ENCODE peak calls at places on chromosomes 16 and 17, in eight cellular contexts. O, T, X, F, W, P, D and R are unnamed samples. For H3K27me3, the result is how much of the 10 kb centered on the place peaks cover.

GRCh38 chr17:43381204-43381603 is 17.6 kb upstream of the ARL4D start:
- DNase-seq in O (no peak), T (no peak), X (no peak), F (no peak), W (no peak), P (no peak), D (no peak), R (no peak)

GRCh38 chr17:57551321-57552079 is 193.6 kb downstream of the CCDC182 start:
- DNase-seq in O (no peak), T (no peak), X (no peak), F (no peak), W (no peak), P (no peak), D (no peak), R (no peak)

GRCh38 chr17:65366102-65366844 is 195.2 kb downstream of the AXIN2 start:
- DNase-seq in O (no peak), T (no peak), X (no peak), F (no peak), W (no peak), P (no peak), D (no peak), R (no peak)

GRCh38 chr17:323721-324139 is 28.9 kb downstream of the RPH3AL start:
- DNase-seq in O (no peak), T (no peak), X (no peak), F (no peak), W (no peak), P (no peak), D (peak), R (no peak)

GRCh38 chr17:39872700-39873099 is 4.7 kb downstream of the ZPBP2 start:
- DNase-seq in O (peak), T (no peak), X (no peak), F (no peak), W (no peak), P (no peak), D (no peak), R (no peak)

GRCh38 chr16:4053663-4054479 is 62.4 kb downstream of the ADCY9 start:
- DNase-seq in O (peak), T (no peak), X (peak), F (peak), W (no peak), P (peak), D (no peak), R (no peak)

GRCh38 chr16:81997738-81998137 is 13.5 kb downstream of the SDR42E1 start:
- DNase-seq in O (peak), T (no peak), X (no peak), F (no peak), W (no peak), P (no peak), D (no peak), R (peak)

GRCh38 chr16:70433456-70434103 is 5.3 kb downstream of the ST3GAL2 start:
- DNase-seq in O (peak), T (no peak), X (no peak), F (peak), W (no peak), P (no peak), D (no peak), R (no peak)

GRCh38 chr17:77264617-77265230 is 124.0 kb downstream of the SEC14L1 start:
- DNase-seq in O (no peak), T (no peak), X (no peak), F (no peak), W (no peak), P (no peak), D (no peak), R (no peak)

GRCh38 chr16:57479043-57479421 is 7.3 kb downstream of the DOK4 start:
- DNase-seq in O (no peak), T (no peak), X (no peak), F (no peak), W (no peak), P (no peak), D (peak), R (no peak)

GRCh38 chr16:70634861-70635260 is 11.5 kb upstream of the IL34 start:
- DNase-seq in O (peak), T (no peak), X (no peak), F (no peak), W (no peak), P (no peak), D (no peak), R (no peak)

GRCh38 chr17:45093444-45094110 is 32.5 kb downstream of the NMT1 start:
- DNase-seq in O (no peak), T (no peak), X (no peak), F (peak), W (no peak), P (peak), D (no peak), R (no peak)

GRCh38 chr17:22517716-22518115 is 825.4 kb downstream of the KCNJ18 start:
- DNase-seq in O (no peak), T (no peak), X (no peak), F (no peak), W (no peak), P (no peak), D (no peak), R (no peak)

GRCh38 chr17:9279911-9280310 is 258.6 kb downstream of the NTN1 start:
- DNase-seq in O (no peak), T (no peak), X (no peak), F (no peak), W (no peak), P (no peak), D (no peak), R (no peak)

GRCh38 chr17:69539781-69540319 is 125.4 kb downstream of the MAP2K6 start:
- DNase-seq in O (peak), T (no peak), X (no peak), F (no peak), W (no peak), P (no peak), D (no peak), R (no peak)

GRCh38 chr17:44598932-44599297 is 41.6 kb downstream of the FZD2 start:
- DNase-seq in O (no peak), T (no peak), X (no peak), F (no peak), W (no peak), P (no peak), D (no peak), R (no peak)

GRCh38 chr17:32803544-32803943 is 73.4 kb downstream of the MYO1D start:
- DNase-seq in O (no peak), T (no peak), X (no peak), F (no peak), W (no peak), P (no peak), D (no peak), R (no peak)

GRCh38 chr16:87322833-87323726 is 5.9 kb upstream of the C16orf95 start:
- DNase-seq in O (no peak), T (no peak), X (no peak), F (no peak), W (no peak), P (no peak), D (no peak), R (no peak)
- H3K27me3 ChIP-seq in O (under half), T (under half), X (under half), F (under half), W (under half), P (under half), D (under half), R (under half)

DNA sequence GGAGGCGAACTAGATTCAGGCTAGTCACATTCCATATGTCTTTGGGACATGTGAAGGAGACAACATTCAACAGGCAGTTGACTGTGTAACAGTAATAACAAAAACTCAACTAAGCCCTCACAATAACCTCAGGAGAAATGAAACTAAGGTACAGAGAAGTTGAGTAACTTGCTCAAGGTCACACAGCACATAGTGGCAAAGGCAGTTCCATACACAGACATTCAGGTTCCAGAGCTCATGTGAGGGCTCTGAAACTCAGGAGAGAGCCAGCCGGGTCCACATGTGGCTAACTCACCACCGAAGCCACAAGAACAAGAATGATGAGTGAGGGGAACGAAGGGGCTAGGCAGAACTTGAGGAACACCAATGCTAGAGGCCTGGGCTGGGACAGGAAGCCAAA is 46.3 kb upstream of the CCL1 start:
- DNase-seq in O (no peak), T (no peak), X (no peak), F (no peak), W (no peak), P (no peak), D (no peak), R (no peak)
- H3K27me3 ChIP-seq in O (under half), T (under half), X (under half), F (half or more), W (under half), P (under half), D (under half), R (under half)

GRCh38 chr17:6109541-6109940 is 39.4 kb downstream of the WSCD1 start:
- DNase-seq in O (no peak), T (no peak), X (no peak), F (no peak), W (no peak), P (no peak), D (no peak), R (no peak)
- H3K27me3 ChIP-seq in O (under half), T (under half), X (under half), F (under half), W (under half), P (under half), D (under half), R (under half)

GRCh38 chr16:10371592-10371991 is 14.3 kb upstream of the ATF7IP2 start:
- DNase-seq in O (no peak), T (no peak), X (no peak), F (no peak), W (no peak), P (no peak), D (no peak), R (no peak)
- H3K27me3 ChIP-seq in O (under half), T (under half), X (under half), F (under half), W (under half), P (under half), D (under half), R (under half)

DNA sequence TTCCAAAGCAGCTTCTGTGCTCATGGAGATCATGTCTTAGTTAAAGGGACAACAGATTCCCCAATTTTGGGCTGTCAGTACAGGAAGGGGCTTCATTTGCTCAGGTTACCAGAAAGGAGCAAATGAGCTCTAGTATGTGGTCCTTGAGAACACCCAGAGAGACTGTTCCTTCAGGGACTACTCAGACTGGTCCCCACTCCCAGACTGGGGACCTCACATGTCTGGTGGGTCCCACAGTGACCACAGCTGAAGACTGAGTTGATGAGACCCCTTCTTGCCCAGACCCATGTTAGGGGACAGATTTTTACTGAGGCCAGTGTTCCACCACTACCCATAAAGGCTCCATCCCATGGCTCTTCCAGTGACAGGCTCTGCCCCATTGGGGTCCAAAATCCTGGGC is 1695.2 kb downstream of the TP53TG3F start:
- DNase-seq in O (no peak), T (no peak), X (no peak), F (no peak), W (no peak), P (no peak), D (no peak), R (no peak)
- H3K27me3 ChIP-seq in O (under half), T (under half), X (under half), F (under half), W (under half), P (under half), D (under half), R (under half)

GRCh38 chr17:79591695-79592094 is 19.2 kb downstream of the RBFOX3 start:
- DNase-seq in O (no peak), T (no peak), X (no peak), F (no peak), W (no peak), P (no peak), D (no peak), R (no peak)

GRCh38 chr17:79593636-79594035 is 17.2 kb downstream of the RBFOX3 start:
- DNase-seq in O (no peak), T (no peak), X (no peak), F (no peak), W (no peak), P (no peak), D (no peak), R (no peak)

GRCh38 chr17:79591014-79591590 is 19.7 kb downstream of the RBFOX3 start:
- DNase-seq in O (no peak), T (no peak), X (no peak), F (no peak), W (no peak), P (no peak), D (no peak), R (no peak)

GRCh38 chr17:79592198-79592597 is 18.7 kb downstream of the RBFOX3 start:
- DNase-seq in O (no peak), T (no peak), X (no peak), F (no peak), W (no peak), P (no peak), D (no peak), R (no peak)

GRCh38 chr17:79592641-79593040 is 18.2 kb downstream of the RBFOX3 start:
- DNase-seq in O (no peak), T (no peak), X (no peak), F (no peak), W (no peak), P (no peak), D (no peak), R (no peak)
- H3K27me3 ChIP-seq in O (under half), T (under half), X (under half), F (half or more), W (under half), P (under half), D (under half), R (under half)

GRCh38 chr17:48754500-48755261 is 26.1 kb upstream of the HOXB13 start:
- DNase-seq in O (no peak), T (peak), X (no peak), F (no peak), W (peak), P (no peak), D (peak), R (no peak)

GRCh38 chr17:48757524-48757961 is 29.0 kb upstream of the HOXB13 start:
- DNase-seq in O (no peak), T (no peak), X (no peak), F (no peak), W (no peak), P (no peak), D (no peak), R (no peak)

GRCh38 chr17:48755346-48755745 is 26.8 kb upstream of the HOXB13 start:
- DNase-seq in O (no peak), T (no peak), X (no peak), F (no peak), W (no peak), P (no peak), D (no peak), R (no peak)

GRCh38 chr17:48759288-48759687 is 30.7 kb upstream of the HOXB13 start:
- DNase-seq in O (no peak), T (no peak), X (no peak), F (no peak), W (no peak), P (no peak), D (no peak), R (no peak)

GRCh38 chr17:48756816-48757215 is 28.3 kb upstream of the HOXB13 start:
- DNase-seq in O (no peak), T (no peak), X (no peak), F (no peak), W (no peak), P (peak), D (no peak), R (no peak)
- H3K27me3 ChIP-seq in O (half or more), T (half or more), X (under half), F (half or more), W (half or more), P (under half), D (half or more), R (under half)

GRCh38 chr17:73646409-73647305 is 2.4 kb upstream of the SDK2 start:
- DNase-seq in O (no peak), T (peak), X (no peak), F (no peak), W (peak), P (no peak), D (peak), R (no peak)
- H3K27me3 ChIP-seq in O (under half), T (under half), X (under half), F (half or more), W (under half), P (under half), D (under half), R (under half)

GRCh38 chr16:76532188-76532973 is 255.2 kb downstream of the CNTNAP4 start:
- DNase-seq in O (no peak), T (no peak), X (no peak), F (no peak), W (no peak), P (no peak), D (no peak), R (peak)
- H3K27me3 ChIP-seq in O (under half), T (under half), X (under half), F (under half), W (under half), P (under half), D (under half), R (under half)

GRCh38 chr16:86772231-86772510 is 193.8 kb downstream of the FOXL1 start:
- DNase-seq in O (peak), T (no peak), X (no peak), F (no peak), W (no peak), P (no peak), D (no peak), R (no peak)
- H3K27me3 ChIP-seq in O (under half), T (under half), X (under half), F (half or more), W (under half), P (under half), D (under half), R (under half)